ENCODE peak calls at places on chromosomes 2 and 18, in ten cellular contexts. F, M, W, L, Y, H, R, Z, J and O are unnamed samples.

GRCh38 chr2:184597571-184597980 is 753 bp upstream of the ZNF804A start:
- DNase-seq in J (peak), H (no peak), M (no peak), Z (no peak), R (peak), L (peak), Y (peak), F (peak), W (no peak), O (no peak)

GRCh38 chr2:72892506-72893173 is 5.4 kb downstream of the SPR start:
- DNase-seq in Y (peak), F (peak), M (peak), R (peak), H (peak), Z (peak), W (peak), L (peak), J (peak), O (peak)

GRCh38 chr2:170222842-170223241 is 44.9 kb downstream of the MYO3B start:
- DNase-seq in Z (no peak), J (no peak), L (no peak), R (no peak), F (no peak), H (no peak), M (no peak), Y (no peak), W (no peak), O (no peak)

GRCh38 chr18:13629841-13630747 is 96.3 kb downstream of the FAM210A start:
- DNase-seq in Y (peak), L (peak), W (no peak), Z (peak), R (peak), H (peak), M (peak), J (peak), F (no peak), O (peak)

GRCh38 chr2:239621611-239622010 is 220.8 kb upstream of the HDAC4 start:
- DNase-seq in Y (no peak), R (no peak), L (no peak), W (no peak), Z (no peak), H (no peak), M (no peak), F (no peak), J (no peak), O (no peak)

GRCh38 chr2:50004667-50005066 is 850.4 kb upstream of the FSHR start:
- DNase-seq in Y (no peak), M (no peak), Z (no peak), R (no peak), H (no peak), W (no peak), L (no peak), J (no peak), F (no peak), O (no peak)

GRCh38 chr2:101307950-101308431 is 510 bp downstream of the RNF149 start:
- DNase-seq in W (no peak), R (peak), F (no peak), Z (no peak), H (peak), Y (no peak), M (peak), J (peak), L (no peak), O (no peak)

GRCh38 chr2:233152541-233152940 is 92.4 kb downstream of the INPP5D start:
- DNase-seq in Y (no peak), H (no peak), M (peak), J (no peak), R (peak), F (peak), Z (no peak), W (no peak), L (no peak), O (no peak)

GRCh38 chr2:73250872-73251846 is 17.1 kb downstream of the CCT7 start:
- DNase-seq in J (no peak), H (no peak), F (peak), Y (no peak), Z (no peak), L (no peak), R (no peak), W (no peak), M (no peak), O (no peak)

GRCh38 chr2:70258532-70258875 is 567 bp downstream of the PCYOX1 start:
- DNase-seq in J (peak), Y (peak), R (peak), W (no peak), Z (peak), M (peak), F (peak), H (no peak), L (peak), O (peak)

GRCh38 chr2:160418853-160419252 is 74.8 kb downstream of the RBMS1 start:
- DNase-seq in M (no peak), F (no peak), H (no peak), L (no peak), Y (no peak), J (no peak), W (no peak), R (no peak), Z (no peak), O (peak)

GRCh38 chr18:10241571-10241970 is 212.9 kb upstream of the APCDD1 start:
- DNase-seq in M (no peak), W (no peak), Y (no peak), L (no peak), R (no peak), F (no peak), J (no peak), Z (no peak), H (no peak), O (no peak)

GRCh38 chr2:139160838-139161237 is 380.6 kb upstream of the NXPH2 start:
- DNase-seq in J (no peak), L (no peak), F (no peak), Z (peak), W (no peak), H (no peak), M (no peak), Y (no peak), R (no peak), O (peak)

GRCh38 chr2:7480431-7480830 is 563.2 kb downstream of the RNF144A start:
- DNase-seq in L (no peak), R (no peak), J (peak), W (no peak), F (no peak), Z (no peak), Y (no peak), M (no peak), H (no peak), O (no peak)

GRCh38 chr2:113069676-113070605 is 2.2 kb downstream of the IL1F10 start:
- DNase-seq in Y (no peak), L (no peak), H (no peak), Z (no peak), F (no peak), R (no peak), J (no peak), W (no peak), M (no peak), O (peak)

GRCh38 chr2:8627019-8627691 is 54.7 kb upstream of the ID2 start:
- DNase-seq in L (peak), M (no peak), Y (no peak), W (no peak), H (no peak), J (no peak), R (no peak), F (peak), Z (no peak), O (no peak)

GRCh38 chr2:113707106-113707505 is 49.3 kb downstream of the SLC35F5 start:
- DNase-seq in J (no peak), F (no peak), M (no peak), H (no peak), Z (no peak), R (no peak), W (no peak), L (no peak), Y (no peak), O (peak)

GRCh38 chr2:226601881-226602280 is 197.7 kb downstream of the IRS1 start:
- DNase-seq in W (no peak), F (no peak), J (no peak), M (no peak), H (no peak), Y (no peak), L (no peak), R (no peak), Z (no peak), O (no peak)

GRCh38 chr2:219060821-219061791 is at the start of gene IHH:
- DNase-seq in R (no peak), Y (peak), H (no peak), M (no peak), J (peak), W (no peak), Z (no peak), F (no peak), L (peak), O (no peak)

GRCh38 chr2:165872101-165872791 is 78.2 kb upstream of the GALNT3 start:
- DNase-seq in M (no peak), W (no peak), Z (no peak), Y (no peak), F (no peak), R (no peak), J (no peak), H (no peak), L (no peak), O (no peak)

GRCh38 chr2:45483997-45484396 is 127.1 kb downstream of the SRBD1 start:
- DNase-seq in F (no peak), M (no peak), L (no peak), R (no peak), H (peak), Y (peak), Z (peak), J (no peak), W (no peak), O (no peak)

GRCh38 chr2:69789129-69789528 is 40.3 kb upstream of the GMCL1 start:
- DNase-seq in J (no peak), F (no peak), L (peak), Y (no peak), Z (peak), R (no peak), W (peak), H (peak), M (peak), O (no peak)

GRCh38 chr2:98158305-98158704 is 71.3 kb downstream of the VWA3B start:
- DNase-seq in W (no peak), F (no peak), L (no peak), R (no peak), Z (no peak), H (no peak), M (no peak), J (no peak), Y (no peak), O (no peak)

GRCh38 chr2:60794271-60794863 is 38.3 kb downstream of the PAPOLG start:
- DNase-seq in Z (peak), Y (peak), J (no peak), H (peak), R (no peak), F (no peak), M (no peak), L (peak), W (no peak), O (peak)

GRCh38 chr18:62523631-62524442 is 1.0 kb downstream of the ZCCHC2 start:
- DNase-seq in Y (peak), L (no peak), H (peak), J (peak), F (peak), Z (no peak), M (peak), R (peak), W (no peak), O (peak)

GRCh38 chr2:223383315-223383714 is 218.8 kb downstream of the SCG2 start:
- DNase-seq in J (no peak), H (no peak), R (no peak), F (no peak), Z (no peak), Y (no peak), L (no peak), W (no peak), M (no peak), O (no peak)

GRCh38 chr18:64131314-64131713 is 17.6 kb downstream of the LINC00305 start:
- DNase-seq in R (no peak), Y (no peak), M (no peak), L (no peak), J (no peak), Z (no peak), W (no peak), F (no peak), H (no peak), O (no peak)

GRCh38 chr2:178404380-178404767 is 46.6 kb downstream of the PRKRA start:
- DNase-seq in L (no peak), W (no peak), Y (no peak), M (no peak), J (peak), H (peak), F (no peak), R (no peak), Z (no peak), O (peak)

GRCh38 chr18:7979714-7980113 is 412.6 kb downstream of the PTPRM start:
- DNase-seq in Z (no peak), J (no peak), W (no peak), L (no peak), H (no peak), F (no peak), Y (no peak), R (no peak), M (no peak), O (no peak)

GRCh38 chr2:197028230-197028629 is 101.7 kb upstream of the PGAP1 start:
- DNase-seq in L (no peak), Y (no peak), Z (peak), J (no peak), H (no peak), F (no peak), M (no peak), R (no peak), W (no peak), O (peak)